ENCODE peak calls at places on chromosome 5, in five cellular contexts. One of them, this sample, is unnamed.

GRCh38 chr5:131357739-131358561 is 94.1 kb downstream of the CDC42SE2 start:
- DNase-seq in gastrocnemius medialis: no peak
- DNase-seq in tibial nerve: no peak
- DNase-seq in esophagus muscularis mucosa: no peak
- DNase-seq in heart right ventricle: no peak
- DNase-seq in this sample: no peak

GRCh38 chr5:118597448-118597847 is 390.9 kb downstream of the DTWD2 start:
- DNase-seq in gastrocnemius medialis: no peak
- DNase-seq in tibial nerve: no peak
- DNase-seq in esophagus muscularis mucosa: no peak
- DNase-seq in heart right ventricle: no peak
- DNase-seq in this sample: no peak

GRCh38 chr5:1140188-1140817 is 28.4 kb upstream of the SLC12A7 start:
- DNase-seq in gastrocnemius medialis: peak
- DNase-seq in tibial nerve: peak
- DNase-seq in esophagus muscularis mucosa: no peak
- DNase-seq in heart right ventricle: peak
- DNase-seq in this sample: no peak

GRCh38 chr5:113776168-113776567 is 262.7 kb downstream of the YTHDC2 start:
- DNase-seq in gastrocnemius medialis: no peak
- DNase-seq in tibial nerve: no peak
- DNase-seq in esophagus muscularis mucosa: peak
- DNase-seq in heart right ventricle: no peak
- DNase-seq in this sample: no peak

GRCh38 chr5:140633081-140633471 is at the start of gene CD14:
- DNase-seq in gastrocnemius medialis: peak
- DNase-seq in tibial nerve: no peak
- DNase-seq in esophagus muscularis mucosa: peak
- DNase-seq in heart right ventricle: peak
- DNase-seq in this sample: peak

GRCh38 chr5:14581333-14581890 is at the start of gene OTULINL:
- DNase-seq in gastrocnemius medialis: peak
- DNase-seq in tibial nerve: peak
- DNase-seq in esophagus muscularis mucosa: peak
- DNase-seq in heart right ventricle: peak
- DNase-seq in this sample: peak

GRCh38 chr5:135033026-135033861 is 784 bp downstream of the PITX1 start:
- DNase-seq in gastrocnemius medialis: no peak
- DNase-seq in tibial nerve: no peak
- DNase-seq in esophagus muscularis mucosa: no peak
- DNase-seq in heart right ventricle: no peak
- DNase-seq in this sample: peak

GRCh38 chr5:76084496-76085285 is 1.5 kb downstream of the SV2C start:
- DNase-seq in gastrocnemius medialis: no peak
- DNase-seq in tibial nerve: no peak
- DNase-seq in esophagus muscularis mucosa: no peak
- DNase-seq in heart right ventricle: no peak
- DNase-seq in this sample: peak

GRCh38 chr5:80503641-80504040 is 15.7 kb downstream of the FAM151B start:
- DNase-seq in gastrocnemius medialis: no peak
- DNase-seq in tibial nerve: no peak
- DNase-seq in esophagus muscularis mucosa: no peak
- DNase-seq in heart right ventricle: no peak
- DNase-seq in this sample: no peak

GRCh38 chr5:177442066-177442836 is 4.4 kb upstream of the PRR7 start:
- DNase-seq in gastrocnemius medialis: no peak
- DNase-seq in tibial nerve: no peak
- DNase-seq in esophagus muscularis mucosa: no peak
- DNase-seq in heart right ventricle: no peak
- DNase-seq in this sample: no peak

GRCh38 chr5:137113939-137114338 is 385.2 kb downstream of the SPOCK1 start:
- DNase-seq in gastrocnemius medialis: no peak
- DNase-seq in tibial nerve: no peak
- DNase-seq in esophagus muscularis mucosa: no peak
- DNase-seq in heart right ventricle: no peak
- DNase-seq in this sample: no peak

GRCh38 chr5:67901816-67902496 is 313.6 kb upstream of the PIK3R1 start:
- DNase-seq in gastrocnemius medialis: no peak
- DNase-seq in tibial nerve: no peak
- DNase-seq in esophagus muscularis mucosa: no peak
- DNase-seq in heart right ventricle: no peak
- DNase-seq in this sample: peak

GRCh38 chr5:80346055-80346454 is 26.3 kb downstream of the SPZ1 start:
- DNase-seq in gastrocnemius medialis: no peak
- DNase-seq in tibial nerve: no peak
- DNase-seq in esophagus muscularis mucosa: no peak
- DNase-seq in heart right ventricle: no peak
- DNase-seq in this sample: peak

GRCh38 chr5:176662371-176663333 is 15.4 kb downstream of the TSPAN17 start:
- DNase-seq in gastrocnemius medialis: no peak
- DNase-seq in tibial nerve: no peak
- DNase-seq in esophagus muscularis mucosa: no peak
- DNase-seq in heart right ventricle: no peak
- DNase-seq in this sample: no peak

GRCh38 chr5:168341178-168341577 is 49.7 kb downstream of the WWC1 start:
- DNase-seq in gastrocnemius medialis: no peak
- DNase-seq in tibial nerve: no peak
- DNase-seq in esophagus muscularis mucosa: no peak
- DNase-seq in heart right ventricle: no peak
- DNase-seq in this sample: no peak

GRCh38 chr5:168401880-168402279 is 84.4 kb upstream of the RARS1 start:
- DNase-seq in gastrocnemius medialis: no peak
- DNase-seq in tibial nerve: no peak
- DNase-seq in esophagus muscularis mucosa: no peak
- DNase-seq in heart right ventricle: no peak
- DNase-seq in this sample: no peak

GRCh38 chr5:133797167-133797566 is 171.3 kb downstream of the C5orf15 start:
- DNase-seq in gastrocnemius medialis: no peak
- DNase-seq in tibial nerve: no peak
- DNase-seq in esophagus muscularis mucosa: no peak
- DNase-seq in heart right ventricle: no peak
- DNase-seq in this sample: no peak

GRCh38 chr5:38816083-38817030 is 29.5 kb upstream of the OSMR start:
- DNase-seq in gastrocnemius medialis: no peak
- DNase-seq in tibial nerve: no peak
- DNase-seq in esophagus muscularis mucosa: no peak
- DNase-seq in heart right ventricle: no peak
- DNase-seq in this sample: no peak

GRCh38 chr5:31771500-31771899 is 132.6 kb downstream of the PDZD2 start:
- DNase-seq in gastrocnemius medialis: no peak
- DNase-seq in tibial nerve: no peak
- DNase-seq in esophagus muscularis mucosa: no peak
- DNase-seq in heart right ventricle: no peak
- DNase-seq in this sample: no peak
- TF ChIP-seq CTCF in gastrocnemius medialis: no peak
- TF ChIP-seq CTCF in tibial nerve: no peak
- TF ChIP-seq CTCF in esophagus muscularis mucosa: no peak
- TF ChIP-seq CTCF in heart right ventricle: no peak
- TF ChIP-seq CTCF in this sample: no peak

GRCh38 chr5:88834108-88834462 is 48.9 kb downstream of the MEF2C start:
- DNase-seq in gastrocnemius medialis: no peak
- DNase-seq in tibial nerve: no peak
- DNase-seq in esophagus muscularis mucosa: no peak
- DNase-seq in heart right ventricle: no peak
- DNase-seq in this sample: no peak
- H3K4me3 ChIP-seq in gastrocnemius medialis: no peak
- H3K4me3 ChIP-seq in tibial nerve: no peak
- H3K4me3 ChIP-seq in esophagus muscularis mucosa: no peak
- H3K4me3 ChIP-seq in heart right ventricle: peak
- H3K4me3 ChIP-seq in this sample: no peak

GRCh38 chr5:156020650-156021049 is 306.3 kb upstream of the SGCD start:
- DNase-seq in gastrocnemius medialis: no peak
- DNase-seq in tibial nerve: no peak
- DNase-seq in esophagus muscularis mucosa: no peak
- DNase-seq in heart right ventricle: no peak
- DNase-seq in this sample: no peak

GRCh38 chr5:156019786-156020185 is 307.2 kb upstream of the SGCD start:
- DNase-seq in gastrocnemius medialis: no peak
- DNase-seq in tibial nerve: no peak
- DNase-seq in esophagus muscularis mucosa: no peak
- DNase-seq in heart right ventricle: no peak
- DNase-seq in this sample: no peak

GRCh38 chr5:156015137-156015536 is 311.8 kb upstream of the SGCD start:
- DNase-seq in gastrocnemius medialis: no peak
- DNase-seq in tibial nerve: no peak
- DNase-seq in esophagus muscularis mucosa: no peak
- DNase-seq in heart right ventricle: no peak
- DNase-seq in this sample: no peak
- TF ChIP-seq CTCF in gastrocnemius medialis: no peak
- TF ChIP-seq CTCF in tibial nerve: no peak
- TF ChIP-seq CTCF in esophagus muscularis mucosa: no peak
- TF ChIP-seq CTCF in heart right ventricle: no peak
- TF ChIP-seq CTCF in this sample: no peak

GRCh38 chr5:72178910-72179815 is 71.9 kb downstream of the MAP1B start:
- DNase-seq in gastrocnemius medialis: peak
- DNase-seq in tibial nerve: peak
- DNase-seq in esophagus muscularis mucosa: no peak
- DNase-seq in heart right ventricle: peak
- DNase-seq in this sample: peak
- H3K4me3 ChIP-seq in gastrocnemius medialis: peak
- H3K4me3 ChIP-seq in tibial nerve: peak
- H3K4me3 ChIP-seq in esophagus muscularis mucosa: peak
- H3K4me3 ChIP-seq in heart right ventricle: peak
- H3K4me3 ChIP-seq in this sample: peak

This sample was measured in foreskin fibroblast.